ENCODE peak calls at places on chromosomes 2 and 18, in six cellular contexts. One of them, this sample, is unnamed.
A peak's percentile ranks its signal among the peaks of the same experiment; 100 is the strongest.

GRCh38 chr2:24580561-24580960 is 89.5 kb downstream of the NCOA1 start:
- DNase-seq in A549: no peak
- DNase-seq in HL-60: no peak
- DNase-seq in left ventricle myocardium inferior: no peak
- DNase-seq in activated CD8-positive, alpha-beta T cell treated with anti-CD3 and anti-CD28 coated beads for 36 hours: no peak
- DNase-seq in HCT116: no peak
- DNase-seq in this sample: no peak

GRCh38 chr18:845152-845819 is 33.2 kb upstream of the YES1 start:
- DNase-seq in HCT116: peak; percentile 81
- DNase-seq in A549: peak; percentile 73
- DNase-seq in activated CD8-positive, alpha-beta T cell treated with anti-CD3 and anti-CD28 coated beads for 36 hours: no peak
- DNase-seq in HL-60: no peak
- DNase-seq in left ventricle myocardium inferior: no peak
- DNase-seq in this sample: no peak

GRCh38 chr2:196166876-196167275 is 4.5 kb downstream of the STK17B start:
- DNase-seq in left ventricle myocardium inferior: no peak
- DNase-seq in A549: no peak
- DNase-seq in activated CD8-positive, alpha-beta T cell treated with anti-CD3 and anti-CD28 coated beads for 36 hours: peak; percentile 39
- DNase-seq in HL-60: peak; percentile 36
- DNase-seq in HCT116: no peak
- DNase-seq in this sample: no peak

GRCh38 chr2:5825686-5826085 is 133.5 kb downstream of the SOX11 start:
- DNase-seq in activated CD8-positive, alpha-beta T cell treated with anti-CD3 and anti-CD28 coated beads for 36 hours: no peak
- DNase-seq in HL-60: no peak
- DNase-seq in left ventricle myocardium inferior: no peak
- DNase-seq in HCT116: no peak
- DNase-seq in A549: no peak
- DNase-seq in this sample: no peak

GRCh38 chr18:75839041-75839440 is 411.5 kb upstream of the SMIM21 start:
- DNase-seq in HCT116: no peak
- DNase-seq in left ventricle myocardium inferior: no peak
- DNase-seq in activated CD8-positive, alpha-beta T cell treated with anti-CD3 and anti-CD28 coated beads for 36 hours: no peak
- DNase-seq in HL-60: no peak
- DNase-seq in A549: no peak
- DNase-seq in this sample: no peak

GRCh38 chr2:158323381-158323780 is 133.2 kb downstream of the CCDC148 start:
- DNase-seq in HL-60: no peak
- DNase-seq in activated CD8-positive, alpha-beta T cell treated with anti-CD3 and anti-CD28 coated beads for 36 hours: no peak
- DNase-seq in HCT116: no peak
- DNase-seq in left ventricle myocardium inferior: no peak
- DNase-seq in A549: no peak
- DNase-seq in this sample: no peak

GRCh38 chr2:123894167-123894566 is 130.9 kb upstream of the CNTNAP5 start:
- DNase-seq in left ventricle myocardium inferior: no peak
- DNase-seq in HL-60: no peak
- DNase-seq in activated CD8-positive, alpha-beta T cell treated with anti-CD3 and anti-CD28 coated beads for 36 hours: no peak
- DNase-seq in HCT116: no peak
- DNase-seq in A549: no peak
- DNase-seq in this sample: no peak

GRCh38 chr2:62806231-62806630 is 100.7 kb downstream of the EHBP1 start:
- DNase-seq in A549: no peak
- DNase-seq in left ventricle myocardium inferior: no peak
- DNase-seq in HL-60: no peak
- DNase-seq in activated CD8-positive, alpha-beta T cell treated with anti-CD3 and anti-CD28 coated beads for 36 hours: no peak
- DNase-seq in HCT116: no peak
- DNase-seq in this sample: no peak

GRCh38 chr2:235447210-235447609 is 46.6 kb upstream of the AGAP1 start:
- DNase-seq in HL-60: no peak
- DNase-seq in activated CD8-positive, alpha-beta T cell treated with anti-CD3 and anti-CD28 coated beads for 36 hours: no peak
- DNase-seq in HCT116: no peak
- DNase-seq in left ventricle myocardium inferior: no peak
- DNase-seq in A549: no peak
- DNase-seq in this sample: no peak

GRCh38 chr18:48857023-48857694 is 93.6 kb downstream of the SMAD7 start:
- DNase-seq in activated CD8-positive, alpha-beta T cell treated with anti-CD3 and anti-CD28 coated beads for 36 hours: no peak
- DNase-seq in left ventricle myocardium inferior: no peak
- DNase-seq in A549: no peak
- DNase-seq in HCT116: no peak
- DNase-seq in HL-60: no peak
- DNase-seq in this sample: no peak

GRCh38 chr18:70074091-70074490 is 126.4 kb upstream of the CD226 start:
- DNase-seq in HCT116: no peak
- DNase-seq in left ventricle myocardium inferior: no peak
- DNase-seq in HL-60: no peak
- DNase-seq in activated CD8-positive, alpha-beta T cell treated with anti-CD3 and anti-CD28 coated beads for 36 hours: no peak
- DNase-seq in A549: no peak
- DNase-seq in this sample: no peak

GRCh38 chr2:79375817-79376216 is 137.0 kb upstream of the CTNNA2 start:
- DNase-seq in HL-60: no peak
- DNase-seq in left ventricle myocardium inferior: no peak
- DNase-seq in A549: no peak
- DNase-seq in HCT116: no peak
- DNase-seq in activated CD8-positive, alpha-beta T cell treated with anti-CD3 and anti-CD28 coated beads for 36 hours: no peak
- DNase-seq in this sample: no peak

GRCh38 chr18:21047116-21047515 is 64.5 kb downstream of the ROCK1 start:
- DNase-seq in HL-60: no peak
- DNase-seq in activated CD8-positive, alpha-beta T cell treated with anti-CD3 and anti-CD28 coated beads for 36 hours: no peak
- DNase-seq in A549: no peak
- DNase-seq in left ventricle myocardium inferior: no peak
- DNase-seq in HCT116: no peak
- DNase-seq in this sample: no peak

GRCh38 chr2:98771771-98772521 is 41.0 kb upstream of the MGAT4A start:
- DNase-seq in A549: no peak
- DNase-seq in HL-60: peak; percentile 53
- DNase-seq in HCT116: no peak
- DNase-seq in activated CD8-positive, alpha-beta T cell treated with anti-CD3 and anti-CD28 coated beads for 36 hours: peak; percentile 78
- DNase-seq in left ventricle myocardium inferior: no peak
- DNase-seq in this sample: peak; percentile 40

GRCh38 chr2:219681301-219682290 is 54.2 kb downstream of the SLC4A3 start:
- DNase-seq in activated CD8-positive, alpha-beta T cell treated with anti-CD3 and anti-CD28 coated beads for 36 hours: no peak
- DNase-seq in A549: no peak
- DNase-seq in left ventricle myocardium inferior: no peak
- DNase-seq in HL-60: no peak
- DNase-seq in HCT116: no peak
- DNase-seq in this sample: no peak

GRCh38 chr18:2970762-2971659 is 41.9 kb downstream of the LPIN2 start:
- DNase-seq in A549: no peak
- DNase-seq in left ventricle myocardium inferior: no peak
- DNase-seq in HL-60: peak; percentile 92
- DNase-seq in HCT116: no peak
- DNase-seq in activated CD8-positive, alpha-beta T cell treated with anti-CD3 and anti-CD28 coated beads for 36 hours: peak; percentile 57
- DNase-seq in this sample: no peak

GRCh38 chr2:121200011-121200347 is 85.0 kb downstream of the TFCP2L1 start:
- DNase-seq in HL-60: no peak
- DNase-seq in A549: no peak
- DNase-seq in HCT116: no peak
- DNase-seq in activated CD8-positive, alpha-beta T cell treated with anti-CD3 and anti-CD28 coated beads for 36 hours: no peak
- DNase-seq in left ventricle myocardium inferior: no peak
- DNase-seq in this sample: no peak

DNA sequence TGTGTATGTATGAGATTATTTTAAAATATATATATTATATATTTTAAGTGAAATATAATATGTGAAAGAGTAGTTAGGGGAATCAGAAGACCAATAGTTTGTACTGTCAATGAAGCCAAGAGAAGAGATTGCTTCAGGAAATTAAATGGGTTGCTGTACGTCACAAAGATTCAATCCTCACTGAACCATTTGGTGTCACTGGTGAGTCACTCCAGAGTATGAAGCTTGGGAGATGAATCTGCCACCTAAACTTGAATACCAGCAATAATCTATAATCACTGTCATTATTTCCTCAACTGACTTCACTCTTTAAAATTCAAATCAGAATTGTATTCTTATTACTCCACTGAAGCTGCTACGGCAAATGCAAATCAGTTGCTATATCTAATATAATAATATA is 41.9 kb upstream of the SCN9A start:
- DNase-seq in HCT116: peak; percentile 39
- DNase-seq in HL-60: peak; percentile 20
- DNase-seq in activated CD8-positive, alpha-beta T cell treated with anti-CD3 and anti-CD28 coated beads for 36 hours: no peak
- DNase-seq in A549: peak; percentile 58
- DNase-seq in left ventricle myocardium inferior: no peak
- DNase-seq in this sample: no peak
- TF ChIP-seq CTCF in HCT116: no peak
- TF ChIP-seq CTCF in HL-60: peak; percentile 19
- TF ChIP-seq CTCF in activated CD8-positive, alpha-beta T cell treated with anti-CD3 and anti-CD28 coated beads for 36 hours: no peak
- TF ChIP-seq CTCF in A549: no peak
- TF ChIP-seq CTCF in left ventricle myocardium inferior: peak; percentile 24
- TF ChIP-seq CTCF in this sample: peak; percentile 28

GRCh38 chr2:233588410-233588809 is 21.8 kb upstream of the USP40 start:
- DNase-seq in activated CD8-positive, alpha-beta T cell treated with anti-CD3 and anti-CD28 coated beads for 36 hours: no peak
- DNase-seq in A549: no peak
- DNase-seq in HCT116: no peak
- DNase-seq in left ventricle myocardium inferior: no peak
- DNase-seq in HL-60: no peak
- DNase-seq in this sample: no peak

GRCh38 chr2:233597522-233597921 is 19.9 kb upstream of the UGT1A8 start:
- DNase-seq in HCT116: no peak
- DNase-seq in left ventricle myocardium inferior: no peak
- DNase-seq in A549: no peak
- DNase-seq in activated CD8-positive, alpha-beta T cell treated with anti-CD3 and anti-CD28 coated beads for 36 hours: no peak
- DNase-seq in HL-60: no peak
- DNase-seq in this sample: no peak

GRCh38 chr2:233598952-233599351 is 18.5 kb upstream of the UGT1A8 start:
- DNase-seq in HCT116: no peak
- DNase-seq in HL-60: no peak
- DNase-seq in A549: no peak
- DNase-seq in activated CD8-positive, alpha-beta T cell treated with anti-CD3 and anti-CD28 coated beads for 36 hours: no peak
- DNase-seq in left ventricle myocardium inferior: no peak
- DNase-seq in this sample: no peak

DNA sequence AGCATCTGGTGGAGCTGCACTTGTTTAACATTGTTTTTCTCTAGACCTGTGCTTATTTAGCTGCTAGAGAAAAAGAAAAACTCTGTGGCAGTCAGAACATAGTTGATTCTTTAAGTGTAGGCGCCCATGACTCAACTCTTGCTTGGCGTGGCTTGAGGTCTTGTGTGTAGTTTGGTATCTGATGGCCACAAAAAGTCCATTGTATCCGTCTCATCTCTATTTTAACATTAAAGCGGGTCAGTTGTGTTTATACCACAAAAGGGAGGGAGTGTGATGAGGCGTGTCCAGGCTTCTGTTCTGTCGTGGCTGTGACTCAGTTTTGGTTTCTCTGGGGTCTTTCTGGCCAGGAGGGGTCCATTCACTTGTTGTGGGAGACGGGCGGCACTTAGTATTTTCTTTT is 24.2 kb upstream of the UGT1A8 start:
- DNase-seq in HCT116: no peak
- DNase-seq in left ventricle myocardium inferior: no peak
- DNase-seq in activated CD8-positive, alpha-beta T cell treated with anti-CD3 and anti-CD28 coated beads for 36 hours: no peak
- DNase-seq in HL-60: no peak
- DNase-seq in A549: no peak
- DNase-seq in this sample: peak; percentile 34
- TF ChIP-seq CTCF in HCT116: no peak
- TF ChIP-seq CTCF in left ventricle myocardium inferior: no peak
- TF ChIP-seq CTCF in activated CD8-positive, alpha-beta T cell treated with anti-CD3 and anti-CD28 coated beads for 36 hours: no peak
- TF ChIP-seq CTCF in HL-60: no peak
- TF ChIP-seq CTCF in A549: no peak
- TF ChIP-seq CTCF in this sample: no peak

GRCh38 chr2:27322301-27322765 is 564 bp downstream of the MPV17 start:
- DNase-seq in HCT116: no peak
- DNase-seq in left ventricle myocardium inferior: no peak
- DNase-seq in A549: peak; percentile 15
- DNase-seq in HL-60: peak; percentile 55
- DNase-seq in activated CD8-positive, alpha-beta T cell treated with anti-CD3 and anti-CD28 coated beads for 36 hours: peak; percentile 27
- DNase-seq in this sample: no peak

GRCh38 chr2:27323592-27324285 is 842 bp upstream of the MPV17 start:
- DNase-seq in HCT116: no peak
- DNase-seq in activated CD8-positive, alpha-beta T cell treated with anti-CD3 and anti-CD28 coated beads for 36 hours: no peak
- DNase-seq in A549: no peak
- DNase-seq in left ventricle myocardium inferior: no peak
- DNase-seq in HL-60: no peak
- DNase-seq in this sample: no peak

GRCh38 chr2:27322766-27323591 is at the start of gene MPV17:
- DNase-seq in left ventricle myocardium inferior: peak; percentile 91
- DNase-seq in A549: peak; percentile 95
- DNase-seq in HCT116: peak; percentile 88
- DNase-seq in activated CD8-positive, alpha-beta T cell treated with anti-CD3 and anti-CD28 coated beads for 36 hours: peak; percentile 94
- DNase-seq in HL-60: peak; percentile 93
- DNase-seq in this sample: peak; percentile 95

GRCh38 chr2:27324720-27325119 is 1.8 kb upstream of the MPV17 start:
- DNase-seq in activated CD8-positive, alpha-beta T cell treated with anti-CD3 and anti-CD28 coated beads for 36 hours: no peak
- DNase-seq in left ventricle myocardium inferior: no peak
- DNase-seq in HL-60: peak; percentile 65
- DNase-seq in A549: no peak
- DNase-seq in HCT116: no peak
- DNase-seq in this sample: no peak

GRCh38 chr2:27320958-27321543 is 1.8 kb downstream of the MPV17 start:
- DNase-seq in HCT116: peak; percentile 98
- DNase-seq in HL-60: no peak
- DNase-seq in left ventricle myocardium inferior: peak; percentile 71
- DNase-seq in A549: peak; percentile 98
- DNase-seq in activated CD8-positive, alpha-beta T cell treated with anti-CD3 and anti-CD28 coated beads for 36 hours: no peak
- DNase-seq in this sample: no peak
- TF ChIP-seq CTCF in HCT116: peak; percentile 59
- TF ChIP-seq CTCF in HL-60: no peak
- TF ChIP-seq CTCF in left ventricle myocardium inferior: peak; percentile 53
- TF ChIP-seq CTCF in A549: peak; percentile 59
- TF ChIP-seq CTCF in activated CD8-positive, alpha-beta T cell treated with anti-CD3 and anti-CD28 coated beads for 36 hours: no peak
- TF ChIP-seq CTCF in this sample: no peak

DNA sequence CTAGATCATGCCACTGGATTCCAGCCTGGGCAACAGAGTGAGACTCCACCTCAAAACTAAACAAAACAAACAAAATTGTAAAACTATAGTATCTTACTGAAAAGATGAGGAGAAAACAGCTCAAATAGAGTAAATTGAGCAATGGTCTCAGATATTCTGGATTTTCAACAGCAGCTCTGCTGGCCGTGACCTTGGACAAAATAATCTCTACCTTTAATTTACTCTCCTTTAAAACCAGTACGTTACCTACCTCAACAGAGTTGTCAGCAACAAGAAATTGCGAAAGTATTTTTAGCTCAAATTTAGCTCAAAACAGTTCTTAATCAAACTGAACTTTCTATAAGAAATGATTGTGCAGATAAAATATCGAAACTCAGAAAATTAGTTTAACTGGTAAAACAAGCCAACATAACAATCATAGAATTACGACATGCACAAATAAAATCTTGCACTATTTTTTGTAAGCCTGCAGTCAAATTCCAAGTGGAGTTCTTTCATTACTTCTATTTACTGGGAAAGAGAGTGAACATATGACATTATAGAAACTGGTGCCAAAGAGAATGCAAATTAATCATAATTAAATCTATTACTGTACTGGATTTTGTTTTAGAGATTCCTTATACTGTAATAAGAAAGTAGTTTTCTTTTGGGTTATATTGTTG is 40.8 kb downstream of the TRIP12 start:
- DNase-seq in activated CD8-positive, alpha-beta T cell treated with anti-CD3 and anti-CD28 coated beads for 36 hours: no peak
- DNase-seq in A549: no peak
- DNase-seq in left ventricle myocardium inferior: no peak
- DNase-seq in HL-60: no peak
- DNase-seq in HCT116: no peak
- DNase-seq in this sample: no peak
- TF ChIP-seq CTCF in activated CD8-positive, alpha-beta T cell treated with anti-CD3 and anti-CD28 coated beads for 36 hours: no peak
- TF ChIP-seq CTCF in A549: no peak
- TF ChIP-seq CTCF in left ventricle myocardium inferior: no peak
- TF ChIP-seq CTCF in HL-60: no peak
- TF ChIP-seq CTCF in HCT116: no peak
- TF ChIP-seq CTCF in this sample: no peak

DNA sequence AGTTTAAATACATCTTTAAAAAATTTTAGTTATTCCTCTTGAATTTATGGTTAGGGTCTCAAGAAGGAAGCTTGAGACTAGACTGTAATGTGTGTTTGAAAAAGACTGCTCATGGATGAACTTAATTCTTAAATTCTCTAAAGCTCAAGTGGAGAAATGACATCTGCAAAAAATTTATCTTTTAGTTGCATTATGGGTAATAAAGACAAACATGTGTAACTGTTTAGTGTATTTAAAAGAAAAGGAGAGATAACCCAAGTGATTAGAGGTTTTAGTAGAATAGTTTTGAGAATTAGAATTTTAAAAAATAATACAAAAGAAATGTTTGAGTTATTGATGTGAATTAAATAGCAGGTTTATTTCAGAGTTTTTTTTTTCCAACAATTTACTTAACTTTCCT is 36.7 kb downstream of the GALNT1 start:
- DNase-seq in HL-60: no peak
- DNase-seq in HCT116: no peak
- DNase-seq in left ventricle myocardium inferior: no peak
- DNase-seq in A549: no peak
- DNase-seq in activated CD8-positive, alpha-beta T cell treated with anti-CD3 and anti-CD28 coated beads for 36 hours: no peak
- DNase-seq in this sample: no peak
- TF ChIP-seq CTCF in HL-60: no peak
- TF ChIP-seq CTCF in HCT116: no peak
- TF ChIP-seq CTCF in left ventricle myocardium inferior: no peak
- TF ChIP-seq CTCF in A549: no peak
- TF ChIP-seq CTCF in activated CD8-positive, alpha-beta T cell treated with anti-CD3 and anti-CD28 coated beads for 36 hours: no peak
- TF ChIP-seq CTCF in this sample: no peak

This sample was measured in GM13977.